ENCODE peak calls at places on chromosome 14, in four cellular contexts. Y is kidney epithelial cell, F is adipocyte, A is renal cortical epithelial cell. K is an unnamed sample.

GRCh38 chr14:36617824-36618223 is 35.4 kb upstream of the NKX2-8 start:
- DNase-seq in Y (no peak), F (no peak), A (no peak), K (no peak)

GRCh38 chr14:24353551-24354529 is 14.0 kb upstream of the RIPK3 start:
- DNase-seq in Y (no peak), F (peak; percentile 72), A (peak; percentile 77), K (no peak)

GRCh38 chr14:34020014-34020413 is 69.1 kb upstream of the EGLN3 start:
- DNase-seq in Y (no peak), F (no peak), A (no peak), K (no peak)

GRCh38 chr14:24633353-24633752 is 637 bp downstream of the GZMB start:
- DNase-seq in Y (no peak), F (no peak), A (no peak), K (no peak)

GRCh38 chr14:105181542-105182295 is 607 bp upstream of the NUDT14 start:
- DNase-seq in Y (no peak), F (no peak), A (no peak), K (no peak)

GRCh38 chr14:100419856-100420255 is 96.7 kb downstream of the SLC25A47 start:
- DNase-seq in Y (no peak), F (no peak), A (no peak), K (no peak)

GRCh38 chr14:22337938-22338337 is 251.1 kb downstream of the DAD1 start:
- DNase-seq in Y (no peak), F (no peak), A (no peak), K (no peak)

GRCh38 chr14:100278702-100279101 is 27.5 kb downstream of the SLC25A29 start:
- DNase-seq in Y (no peak), F (peak; percentile 69), A (peak; percentile 38), K (no peak)

GRCh38 chr14:106613256-106613655 is 1086.9 kb downstream of the TMEM121 start:
- DNase-seq in Y (no peak), F (no peak), A (no peak), K (no peak)

GRCh38 chr14:101402936-101403660 is 158.2 kb upstream of the DIO3 start:
- DNase-seq in Y (no peak), F (peak; percentile 7), A (no peak), K (no peak)

GRCh38 chr14:80678436-80678835 is 263.1 kb downstream of the CEP128 start:
- DNase-seq in Y (no peak), F (no peak), A (peak; percentile 2), K (no peak)

GRCh38 chr14:32986791-32987545 is 48.3 kb downstream of the NPAS3 start:
- DNase-seq in Y (peak; percentile 5), F (peak; percentile 42), A (no peak), K (no peak)

GRCh38 chr14:76767681-76768055 is 6.4 kb downstream of the VASH1 start:
- DNase-seq in Y (no peak), F (no peak), A (no peak), K (no peak)

GRCh38 chr14:36857842-36858445 is 196.3 kb downstream of the PAX9 start:
- DNase-seq in Y (no peak), F (no peak), A (peak; percentile 50), K (no peak)

GRCh38 chr14:100058777-100059432 is 6.3 kb upstream of the EVL start:
- DNase-seq in Y (no peak), F (no peak), A (no peak), K (no peak)

GRCh38 chr14:75514673-75515630 is 7.3 kb upstream of the BATF start:
- DNase-seq in Y (no peak), F (peak; percentile 7), A (no peak), K (no peak)

GRCh38 chr14:96121660-96122395 is 82.7 kb downstream of the C14orf132 start:
- DNase-seq in Y (no peak), F (peak; percentile 74), A (peak; percentile 63), K (no peak)

GRCh38 chr14:43285575-43285974 is 1221.5 kb downstream of the FSCB start:
- DNase-seq in Y (no peak), F (no peak), A (no peak), K (no peak)

GRCh38 chr14:96501383-96501745 is 818 bp upstream of the PAPOLA start:
- DNase-seq in Y (no peak), F (no peak), A (no peak), K (no peak)

GRCh38 chr14:91929700-91930099 is 17.8 kb downstream of the FBLN5 start:
- DNase-seq in Y (no peak), F (no peak), A (peak; percentile 24), K (no peak)

GRCh38 chr14:96915478-96915877 is 118.3 kb downstream of the VRK1 start:
- DNase-seq in Y (no peak), F (no peak), A (no peak), K (no peak)

GRCh38 chr14:55000381-55000780 is 26.5 kb downstream of the WDHD1 start:
- DNase-seq in Y (no peak), F (peak; percentile 71), A (no peak), K (no peak)

GRCh38 chr14:100398044-100398443 is 74.9 kb downstream of the SLC25A47 start:
- DNase-seq in Y (peak; percentile 56), F (no peak), A (peak; percentile 85), K (no peak)

GRCh38 chr14:33709286-33709685 is 241.6 kb downstream of the EGLN3 start:
- DNase-seq in Y (no peak), F (no peak), A (no peak), K (no peak)

GRCh38 chr14:98226411-98226810 is 1045.6 kb downstream of the BCL11B start:
- DNase-seq in Y (no peak), F (no peak), A (no peak), K (no peak)

GRCh38 chr14:64623576-64624165 is 73.9 kb downstream of the PPP1R36 start:
- DNase-seq in Y (no peak), F (no peak), A (no peak), K (no peak)

GRCh38 chr14:50290306-50290705 is 21.7 kb downstream of the L2HGDH start:
- DNase-seq in Y (no peak), F (no peak), A (no peak), K (no peak)

GRCh38 chr14:26596722-26597030 is 1.2 kb downstream of the NOVA1 start:
- DNase-seq in Y (no peak), F (peak; percentile 48), A (no peak), K (no peak)

GRCh38 chr14:65424531-65424930 is 12.0 kb downstream of the FUT8 start:
- DNase-seq in Y (no peak), F (no peak), A (no peak), K (no peak)

GRCh38 chr14:21721504-21721903 is 47.9 kb upstream of the OR4E1 start:
- DNase-seq in Y (no peak), F (no peak), A (no peak), K (no peak)

GRCh38 chr14:55047301-55048053 is 4.0 kb upstream of the MAPK1IP1L start:
- DNase-seq in Y (no peak), F (no peak), A (no peak), K (no peak)

GRCh38 chr14:93081875-93082570 is 33.7 kb downstream of the ITPK1 start:
- DNase-seq in Y (no peak), F (no peak), A (no peak), K (no peak)

GRCh38 chr14:89349196-89350008 is 67.6 kb downstream of the FOXN3 start:
- DNase-seq in Y (no peak), F (no peak), A (peak; percentile 34), K (no peak)

GRCh38 chr14:78863143-78863542 is 693.0 kb downstream of the NRXN3 start:
- DNase-seq in Y (no peak), F (peak; percentile 31), A (peak; percentile 13), K (peak; percentile 2)

K was measured in keratinocyte.